ENCODE peak calls at places on chromosomes 2 and 18, in nine cellular contexts. Q, M, W, A, C, Z, E, B and P are unnamed samples.

GRCh38 chr18:22214731-22215528 is 45.5 kb downstream of the GATA6 start:
- DNase-seq in E (no peak), C (no peak), A (no peak), M (no peak), Q (peak; percentile 65), W (peak; percentile 48), Z (no peak), B (no peak), P (no peak)

GRCh38 chr18:68519341-68519740 is 195.6 kb downstream of the TMX3 start:
- DNase-seq in B (no peak), Z (no peak), A (no peak), E (no peak), W (no peak), C (no peak), M (no peak), Q (no peak), P (no peak)

GRCh38 chr2:28753043-28753683 is 1.5 kb downstream of the PPP1CB start:
- DNase-seq in B (peak; percentile 53), C (peak; percentile 51), W (peak; percentile 81), E (peak; percentile 61), Z (peak; percentile 49), Q (peak; percentile 87), A (peak; percentile 89), M (peak; percentile 42), P (peak; percentile 56)

GRCh38 chr2:173299764-173300163 is 54.9 kb upstream of the CDCA7 start:
- DNase-seq in E (no peak), M (no peak), B (no peak), Q (no peak), W (no peak), C (no peak), Z (peak; percentile 34), A (no peak), P (no peak)

GRCh38 chr2:237695201-237695780 is 67.9 kb downstream of the LRRFIP1 start:
- DNase-seq in E (peak; percentile 84), M (peak; percentile 71), C (peak; percentile 88), W (peak; percentile 95), Z (no peak), Q (peak; percentile 94), A (peak; percentile 40), B (no peak), P (no peak)

GRCh38 chr2:138415891-138416494 is 85.6 kb upstream of the SPOPL start:
- DNase-seq in M (no peak), Q (peak; percentile 64), W (peak; percentile 40), C (no peak), B (no peak), A (no peak), Z (no peak), E (no peak), P (no peak)

GRCh38 chr18:23857756-23858155 is 156.8 kb upstream of the TTC39C start:
- DNase-seq in C (no peak), B (no peak), A (peak; percentile 43), Z (no peak), E (no peak), M (no peak), Q (peak; percentile 75), W (no peak), P (no peak)

GRCh38 chr2:37570773-37571570 is 100.5 kb downstream of the CDC42EP3 start:
- DNase-seq in M (no peak), Z (no peak), E (no peak), C (no peak), A (peak; percentile 63), W (peak; percentile 96), Q (peak; percentile 91), B (peak; percentile 17), P (no peak)

GRCh38 chr2:156589381-156590079 is 153.4 kb downstream of the GPD2 start:
- DNase-seq in Q (peak; percentile 67), A (peak; percentile 61), B (peak; percentile 15), Z (peak; percentile 63), C (peak; percentile 35), M (peak; percentile 27), W (peak; percentile 72), E (peak; percentile 59), P (peak; percentile 57)

GRCh38 chr2:152781210-152781609 is 62.8 kb downstream of the ARL6IP6 start:
- DNase-seq in A (no peak), C (no peak), B (no peak), Q (no peak), E (no peak), Z (no peak), M (no peak), W (no peak), P (no peak)

GRCh38 chr2:112583497-112584133 is 794 bp upstream of the CHCHD5 start:
- DNase-seq in A (no peak), B (peak; percentile 22), W (peak; percentile 57), E (peak; percentile 48), Z (no peak), Q (peak; percentile 32), C (no peak), M (peak; percentile 59), P (peak; percentile 11)

GRCh38 chr2:177078416-177078815 is 134.2 kb upstream of the HNRNPA3 start:
- DNase-seq in A (peak; percentile 5), Z (no peak), E (no peak), Q (no peak), C (no peak), B (no peak), M (no peak), W (peak; percentile 73), P (no peak)

GRCh38 chr18:39945076-39945475 is 2010.0 kb upstream of the PIK3C3 start:
- DNase-seq in B (no peak), M (no peak), Z (no peak), A (no peak), E (no peak), C (no peak), W (no peak), Q (peak; percentile 8), P (no peak)

GRCh38 chr2:229815858-229816257 is 101.5 kb upstream of the DNER start:
- DNase-seq in W (peak; percentile 79), M (peak; percentile 3), Q (peak; percentile 51), A (peak; percentile 6), Z (no peak), C (no peak), E (no peak), B (no peak), P (no peak)

GRCh38 chr2:219430633-219431615 is 3.7 kb upstream of the SPEG start:
- DNase-seq in B (peak; percentile 89), A (peak; percentile 54), Z (peak; percentile 29), W (peak; percentile 24), E (no peak), C (peak; percentile 27), M (no peak), Q (peak; percentile 67), P (peak; percentile 64)

GRCh38 chr18:13388586-13389490 is 170.3 kb downstream of the LDLRAD4 start:
- DNase-seq in B (no peak), Z (no peak), E (no peak), C (no peak), M (no peak), A (no peak), W (no peak), Q (no peak), P (no peak)

GRCh38 chr18:55323051-55323994 is 264.7 kb downstream of the TCF4 start:
- DNase-seq in Q (no peak), Z (peak; percentile 32), E (peak; percentile 24), M (no peak), C (peak; percentile 8), W (peak; percentile 72), B (no peak), A (no peak), P (no peak)

GRCh38 chr2:75130171-75130570 is 69.1 kb downstream of the TACR1 start:
- DNase-seq in M (no peak), Z (peak; percentile 32), B (peak; percentile 24), A (no peak), C (peak; percentile 4), E (peak; percentile 27), Q (peak; percentile 24), W (peak; percentile 6), P (no peak)

GRCh38 chr2:67561411-67561965 is 164.4 kb downstream of the ETAA1 start:
- DNase-seq in W (peak; percentile 82), Z (no peak), B (peak; percentile 69), A (peak; percentile 81), M (no peak), C (no peak), E (no peak), Q (peak; percentile 95), P (no peak)

GRCh38 chr2:98308068-98308467 is 38.2 kb upstream of the CNGA3 start:
- DNase-seq in W (peak; percentile 41), B (no peak), A (no peak), C (no peak), E (no peak), Z (no peak), M (no peak), Q (no peak), P (no peak)

DNA sequence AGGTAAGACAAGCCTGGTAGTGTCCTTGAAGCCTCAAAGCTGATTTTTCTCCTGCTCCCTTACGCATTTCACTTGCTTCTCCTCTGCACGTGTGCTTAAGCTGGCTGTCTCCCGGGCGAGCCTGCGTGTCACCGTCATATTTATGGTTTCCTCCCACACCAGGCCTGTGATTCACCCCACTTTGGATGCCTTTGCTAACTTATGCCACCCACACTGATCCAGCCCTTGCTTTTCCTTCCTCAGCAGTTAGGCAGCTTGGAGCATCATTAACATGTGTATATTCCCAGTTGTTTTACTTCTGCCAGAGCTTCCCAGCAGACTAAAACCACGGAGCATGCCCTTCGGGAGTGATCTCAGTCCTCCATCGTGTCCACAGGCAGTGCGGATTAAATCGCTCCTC is 2.2 kb downstream of the ST3GAL5 start:
- DNase-seq in C (no peak), Q (peak; percentile 56), M (no peak), Z (no peak), B (no peak), E (no peak), A (peak; percentile 71), W (peak; percentile 99), P (no peak)
- TF ChIP-seq EZH2phosphoT487 in C (no peak), Q (no peak), M (no peak), Z (no peak), B (no peak), E (no peak), A (no peak), W (no peak), P (no peak)

GRCh38 chr2:226673314-226673723 is 126.3 kb downstream of the IRS1 start:
- DNase-seq in C (no peak), W (peak; percentile 95), E (no peak), A (peak; percentile 52), M (peak; percentile 98), B (no peak), Z (no peak), Q (peak; percentile 83), P (no peak)
- TF ChIP-seq EZH2phosphoT487 in C (no peak), W (no peak), E (no peak), A (no peak), M (no peak), B (no peak), Z (no peak), Q (no peak), P (no peak)

GRCh38 chr2:128301021-128301420 is 17.6 kb downstream of the HS6ST1 start:
- DNase-seq in C (no peak), M (no peak), E (no peak), B (no peak), A (no peak), W (no peak), Z (no peak), Q (no peak), P (no peak)
- TF ChIP-seq EZH2phosphoT487 in C (no peak), M (no peak), E (no peak), B (no peak), A (no peak), W (no peak), Z (no peak), Q (no peak), P (no peak)

DNA sequence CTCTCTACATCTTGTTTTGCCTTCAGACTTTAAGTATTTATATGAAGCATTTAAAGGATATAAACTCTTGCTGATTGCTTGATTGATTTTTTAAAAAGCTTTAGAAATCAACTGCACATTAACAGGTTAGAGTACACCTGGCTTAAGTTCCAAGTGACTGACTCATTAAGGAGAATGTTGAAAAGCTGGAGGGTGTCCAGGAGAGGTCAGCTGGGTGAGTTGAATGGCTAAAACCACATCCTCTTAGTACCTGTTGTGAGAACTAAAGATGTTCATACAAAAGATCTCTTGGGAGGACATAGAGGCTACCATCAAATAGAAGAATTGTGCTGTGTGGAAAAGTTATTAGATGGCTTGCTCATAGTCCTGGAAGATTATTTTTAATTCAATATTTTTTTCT is 206.8 kb downstream of the TXNL1 start:
- DNase-seq in E (no peak), M (no peak), C (no peak), A (no peak), Z (no peak), B (no peak), W (no peak), Q (peak; percentile 96), P (no peak)
- TF ChIP-seq EZH2phosphoT487 in E (no peak), M (no peak), C (no peak), A (no peak), Z (no peak), B (no peak), W (no peak), Q (no peak), P (no peak)